ENCODE peak calls at places on chromosomes 16 and 17, in nine cellular contexts. V is endothelial cell of umbilical vein, R is A549, O is HCT116, X is H1, A is SK-N-SH, S is GM12878, F is HepG2, G is K562. Q is an unnamed sample.

GRCh38 chr17:47702391-47702995 is 8.5 kb downstream of the TBKBP1 start:
- DNase-seq in A (no peak), F (no peak), R (no peak), G (no peak), V (no peak), X (no peak), S (no peak), O (no peak), Q (no peak)

GRCh38 chr17:65093930-65094329 is 37.4 kb upstream of the GNA13 start:
- DNase-seq in F (no peak), A (no peak), X (no peak), O (no peak), S (no peak), V (no peak), R (peak; percentile 45), G (no peak), Q (no peak)

GRCh38 chr17:54494731-54495715 is 405.6 kb upstream of the TOM1L1 start:
- DNase-seq in S (no peak), R (no peak), X (no peak), G (no peak), A (no peak), O (no peak), V (no peak), F (no peak), Q (no peak)

GRCh38 chr16:78461496-78461938 is 362.1 kb downstream of the WWOX start:
- DNase-seq in S (no peak), V (no peak), G (no peak), X (no peak), O (no peak), F (peak; percentile 59), R (no peak), A (no peak), Q (peak; percentile 8)

GRCh38 chr16:87821346-87822001 is 47.8 kb downstream of the SLC7A5 start:
- DNase-seq in R (no peak), G (no peak), F (no peak), V (no peak), X (no peak), S (no peak), O (no peak), A (no peak), Q (no peak)

GRCh38 chr17:76005263-76006149 is 4.9 kb downstream of the CDK3 start:
- DNase-seq in S (no peak), A (peak; percentile 92), X (peak; percentile 99), R (peak; percentile 78), G (peak; percentile 79), V (peak; percentile 64), O (peak; percentile 56), F (peak; percentile 82), Q (peak; percentile 77)

GRCh38 chr16:86566601-86566965 is at the start of gene FOXC2:
- DNase-seq in G (peak; percentile 68), R (peak; percentile 75), A (peak; percentile 75), X (peak; percentile 96), O (no peak), S (no peak), V (peak; percentile 96), F (no peak), Q (no peak)

GRCh38 chr16:54438469-54438868 is 151.9 kb upstream of the IRX3 start:
- DNase-seq in G (no peak), X (no peak), A (no peak), V (no peak), S (no peak), F (no peak), R (no peak), O (no peak), Q (no peak)

GRCh38 chr16:65414284-65414984 is 292.6 kb upstream of the CDH11 start:
- DNase-seq in F (no peak), S (no peak), R (no peak), O (no peak), G (no peak), V (peak; percentile 18), X (no peak), A (peak; percentile 20), Q (peak; percentile 27)

GRCh38 chr17:46044989-46045388 is 45.9 kb downstream of the STH start:
- DNase-seq in G (no peak), R (no peak), V (no peak), X (no peak), A (no peak), F (no peak), S (no peak), O (no peak), Q (no peak)

GRCh38 chr16:89784409-89784808 is 32.0 kb downstream of the FANCA start:
- DNase-seq in O (no peak), X (no peak), A (no peak), F (no peak), R (no peak), G (no peak), S (no peak), V (no peak), Q (no peak)

GRCh38 chr16:12798846-12799245 is 4.8 kb downstream of the CPPED1 start:
- DNase-seq in A (no peak), X (no peak), V (peak; percentile 30), F (no peak), S (no peak), O (no peak), G (no peak), R (no peak), Q (no peak)

GRCh38 chr16:69105501-69106361 is at the start of gene HAS3:
- DNase-seq in S (no peak), F (peak; percentile 34), X (peak; percentile 81), O (peak; percentile 69), V (peak; percentile 69), G (peak; percentile 83), R (peak; percentile 84), A (peak; percentile 90), Q (peak; percentile 81)

GRCh38 chr17:2064147-2064489 is 9.2 kb downstream of the HIC1 start:
- DNase-seq in S (no peak), F (no peak), R (no peak), X (no peak), O (no peak), A (no peak), G (no peak), V (no peak), Q (no peak)

GRCh38 chr17:31841850-31842415 is 17.1 kb downstream of the COPRS start:
- DNase-seq in G (no peak), F (no peak), O (no peak), S (no peak), V (no peak), X (no peak), R (no peak), A (no peak), Q (no peak)
- H3K4me3 ChIP-seq in G (no peak overlapping the region), F (no peak overlapping the region), O (no peak overlapping the region), S (no peak overlapping the region), V (no peak overlapping the region), X (no peak overlapping the region), R (no peak overlapping the region), A (no peak overlapping the region), Q (no peak overlapping the region)

GRCh38 chr16:80664798-80665197 is 124.0 kb downstream of the DYNLRB2 start:
- DNase-seq in V (no peak), S (no peak), O (no peak), F (no peak), X (no peak), A (no peak), G (no peak), R (no peak), Q (no peak)

GRCh38 chr16:80667258-80667560 is 126.4 kb downstream of the DYNLRB2 start:
- DNase-seq in O (no peak), F (no peak), S (no peak), V (no peak), X (no peak), R (no peak), A (no peak), G (no peak), Q (no peak)

GRCh38 chr16:80666378-80667257 is 125.8 kb downstream of the DYNLRB2 start:
- DNase-seq in S (no peak), F (no peak), G (no peak), R (no peak), X (no peak), V (no peak), A (no peak), O (no peak), Q (no peak)

GRCh38 chr16:80664226-80664625 is 123.4 kb downstream of the DYNLRB2 start:
- DNase-seq in R (no peak), V (no peak), X (no peak), O (no peak), A (no peak), S (no peak), F (no peak), G (no peak), Q (no peak)

GRCh38 chr16:80665356-80665755 is 124.6 kb downstream of the DYNLRB2 start:
- DNase-seq in S (no peak), O (no peak), G (no peak), V (no peak), A (no peak), R (no peak), F (no peak), X (no peak), Q (no peak)
- TF ChIP-seq MAX in S (no peak), O (no peak), G (no peak), V (no peak), A (no peak), R (no peak), F (no peak), X (no peak), Q (no peak)

DNA sequence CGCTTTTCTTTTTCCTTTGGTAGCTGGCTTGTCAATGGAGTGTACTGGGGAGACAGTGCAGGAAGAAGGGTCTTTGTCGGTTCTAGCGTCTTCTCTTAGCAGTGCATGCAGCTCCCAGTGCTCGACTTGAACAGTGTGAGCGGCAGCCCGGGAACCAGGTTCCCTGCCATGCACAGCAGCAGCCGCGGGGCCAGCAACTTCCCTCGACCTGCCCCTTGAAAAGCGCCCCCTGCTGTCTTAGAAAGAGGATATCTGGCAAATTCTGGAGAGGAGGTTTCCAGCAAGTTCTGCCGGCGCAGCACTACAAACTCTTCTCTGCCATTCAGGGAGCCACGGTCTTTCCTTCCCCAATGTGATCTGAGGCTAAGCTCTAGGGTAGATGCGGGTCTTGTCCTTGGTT is 451.5 kb downstream of the PMP22 start:
- DNase-seq in A (peak; percentile 4), S (no peak), G (peak; percentile 20), O (no peak), V (no peak), X (peak; percentile 73), F (peak; percentile 36), R (peak; percentile 52), Q (peak; percentile 40)
- TF ChIP-seq CTCF in A (peak; percentile 43), S (no peak), G (peak; percentile 50), O (no peak), V (no peak), X (peak; percentile 62), F (peak; percentile 51), R (no peak), Q (no peak)

DNA sequence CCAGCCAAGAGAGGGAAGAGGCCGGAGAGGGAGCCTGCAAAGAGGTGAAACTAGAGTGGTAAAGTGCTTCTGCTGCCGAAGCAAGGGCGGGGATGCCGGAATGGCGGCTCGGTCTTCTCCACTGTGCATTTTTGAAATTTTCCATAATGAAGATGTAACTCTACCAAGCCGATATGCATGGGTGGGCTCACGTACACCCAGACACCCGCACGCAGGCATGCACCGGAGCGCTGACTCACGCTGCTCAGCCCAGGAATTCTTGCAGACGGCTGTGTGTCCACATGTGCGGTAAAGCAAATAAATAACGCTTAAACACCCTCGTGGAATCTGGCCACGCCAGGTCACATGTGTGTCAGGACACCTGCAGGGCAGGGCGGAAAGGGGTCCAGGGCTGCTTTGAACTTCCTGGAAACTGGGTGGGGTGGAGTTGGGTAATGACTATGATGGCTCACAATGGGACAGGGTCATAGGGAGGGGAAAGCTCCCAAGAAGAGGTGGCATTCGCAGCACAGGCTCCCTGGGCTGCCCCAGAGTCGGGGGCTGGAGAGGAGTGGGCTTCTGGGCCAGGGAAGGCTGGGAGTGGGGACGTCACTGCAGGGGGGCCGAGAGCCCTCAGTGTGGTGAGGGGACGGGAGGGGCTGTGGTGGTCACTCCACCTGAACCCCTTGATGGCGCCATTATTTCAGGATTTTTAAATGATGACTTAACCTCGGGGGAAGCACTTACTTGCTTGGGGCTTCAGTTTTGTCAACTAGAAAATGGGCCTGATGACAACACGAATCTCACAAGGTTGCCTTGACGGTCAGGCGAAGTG is 265.5 kb downstream of the PARN start:
- DNase-seq in F (peak; percentile 99), X (no peak), O (peak; percentile 46), G (peak; percentile 39), A (no peak), R (peak; percentile 99), S (no peak), V (no peak), Q (no peak)
- H3K4me3 ChIP-seq in F (peak overlapping the region; percentile 46), X (no peak overlapping the region), O (peak overlapping the region; percentile 52), G (peak overlapping the region; percentile 13), A (no peak overlapping the region), R (peak overlapping the region; percentile 13), S (no peak overlapping the region), V (no peak overlapping the region), Q (no peak overlapping the region)

Q was measured in NB4.